ENCODE peak calls at places on chromosomes 7 and 10, in nine cellular contexts. One of them, this sample, is unnamed.

GRCh38 chr7:151311294-151311864 is 30.2 kb upstream of the NUB1 start:
- DNase-seq in stimulated activated CD8-positive, alpha-beta memory T cell treated with anti-CD3 and anti-CD28 coated beads, Interleukin-2, amount 100 ng/mL, for 48 hours: peak; percentile 14
- DNase-seq in GM10248: no peak
- DNase-seq in midbrain: no peak
- DNase-seq in foreskin fibroblast: peak; percentile 28
- DNase-seq in AG08395: no peak
- DNase-seq in HTR-8/SVneo: no peak
- DNase-seq in astrocyte: no peak
- DNase-seq in astrocyte of the spinal cord: no peak
- DNase-seq in this sample: peak; percentile 69

GRCh38 chr10:78231930-78232329 is 198.3 kb downstream of the RPS24 start:
- DNase-seq in astrocyte of the spinal cord: no peak
- DNase-seq in HTR-8/SVneo: no peak
- DNase-seq in foreskin fibroblast: peak; percentile 49
- DNase-seq in astrocyte: no peak
- DNase-seq in GM10248: no peak
- DNase-seq in AG08395: peak; percentile 54
- DNase-seq in stimulated activated CD8-positive, alpha-beta memory T cell treated with anti-CD3 and anti-CD28 coated beads, Interleukin-2, amount 100 ng/mL, for 48 hours: no peak
- DNase-seq in midbrain: peak; percentile 16
- DNase-seq in this sample: peak; percentile 6

GRCh38 chr10:63105811-63106755 is 27.0 kb upstream of the NRBF2 start:
- DNase-seq in AG08395: no peak
- DNase-seq in HTR-8/SVneo: no peak
- DNase-seq in GM10248: no peak
- DNase-seq in astrocyte: peak; percentile 82
- DNase-seq in midbrain: no peak
- DNase-seq in stimulated activated CD8-positive, alpha-beta memory T cell treated with anti-CD3 and anti-CD28 coated beads, Interleukin-2, amount 100 ng/mL, for 48 hours: no peak
- DNase-seq in astrocyte of the spinal cord: peak; percentile 56
- DNase-seq in foreskin fibroblast: peak; percentile 60
- DNase-seq in this sample: no peak

GRCh38 chr10:125742465-125742864 is 23.0 kb downstream of the EDRF1 start:
- DNase-seq in HTR-8/SVneo: no peak
- DNase-seq in GM10248: no peak
- DNase-seq in midbrain: no peak
- DNase-seq in AG08395: no peak
- DNase-seq in astrocyte of the spinal cord: peak; percentile 17
- DNase-seq in astrocyte: no peak
- DNase-seq in foreskin fibroblast: peak; percentile 25
- DNase-seq in stimulated activated CD8-positive, alpha-beta memory T cell treated with anti-CD3 and anti-CD28 coated beads, Interleukin-2, amount 100 ng/mL, for 48 hours: no peak
- DNase-seq in this sample: no peak

GRCh38 chr10:29323387-29323786 is 34.5 kb downstream of the LYZL1 start:
- DNase-seq in stimulated activated CD8-positive, alpha-beta memory T cell treated with anti-CD3 and anti-CD28 coated beads, Interleukin-2, amount 100 ng/mL, for 48 hours: no peak
- DNase-seq in HTR-8/SVneo: no peak
- DNase-seq in astrocyte of the spinal cord: no peak
- DNase-seq in GM10248: no peak
- DNase-seq in AG08395: no peak
- DNase-seq in midbrain: no peak
- DNase-seq in astrocyte: no peak
- DNase-seq in foreskin fibroblast: no peak
- DNase-seq in this sample: no peak

GRCh38 chr7:73613954-73614735 is 10.2 kb downstream of the MLXIPL start:
- DNase-seq in astrocyte of the spinal cord: no peak
- DNase-seq in astrocyte: peak; percentile 21
- DNase-seq in AG08395: no peak
- DNase-seq in midbrain: no peak
- DNase-seq in stimulated activated CD8-positive, alpha-beta memory T cell treated with anti-CD3 and anti-CD28 coated beads, Interleukin-2, amount 100 ng/mL, for 48 hours: no peak
- DNase-seq in foreskin fibroblast: no peak
- DNase-seq in HTR-8/SVneo: no peak
- DNase-seq in GM10248: no peak
- DNase-seq in this sample: no peak

GRCh38 chr7:31950101-31950755 is 120.0 kb downstream of the PDE1C start:
- DNase-seq in astrocyte: peak; percentile 80
- DNase-seq in stimulated activated CD8-positive, alpha-beta memory T cell treated with anti-CD3 and anti-CD28 coated beads, Interleukin-2, amount 100 ng/mL, for 48 hours: no peak
- DNase-seq in astrocyte of the spinal cord: peak; percentile 54
- DNase-seq in AG08395: no peak
- DNase-seq in foreskin fibroblast: no peak
- DNase-seq in midbrain: no peak
- DNase-seq in GM10248: no peak
- DNase-seq in HTR-8/SVneo: no peak
- DNase-seq in this sample: no peak

GRCh38 chr10:3103646-3104045 is 36.3 kb downstream of the PFKP start:
- DNase-seq in astrocyte: no peak
- DNase-seq in GM10248: no peak
- DNase-seq in stimulated activated CD8-positive, alpha-beta memory T cell treated with anti-CD3 and anti-CD28 coated beads, Interleukin-2, amount 100 ng/mL, for 48 hours: no peak
- DNase-seq in astrocyte of the spinal cord: no peak
- DNase-seq in AG08395: no peak
- DNase-seq in HTR-8/SVneo: no peak
- DNase-seq in midbrain: no peak
- DNase-seq in foreskin fibroblast: no peak
- DNase-seq in this sample: no peak

GRCh38 chr7:54339074-54339473 is 203.1 kb upstream of the VSTM2A start:
- DNase-seq in GM10248: no peak
- DNase-seq in midbrain: no peak
- DNase-seq in stimulated activated CD8-positive, alpha-beta memory T cell treated with anti-CD3 and anti-CD28 coated beads, Interleukin-2, amount 100 ng/mL, for 48 hours: no peak
- DNase-seq in astrocyte of the spinal cord: peak; percentile 13
- DNase-seq in astrocyte: no peak
- DNase-seq in HTR-8/SVneo: no peak
- DNase-seq in AG08395: no peak
- DNase-seq in foreskin fibroblast: peak; percentile 96
- DNase-seq in this sample: no peak

GRCh38 chr7:81767883-81768282 is 2.0 kb downstream of the HGF start:
- DNase-seq in midbrain: no peak
- DNase-seq in foreskin fibroblast: peak; percentile 42
- DNase-seq in HTR-8/SVneo: no peak
- DNase-seq in astrocyte: peak; percentile 20
- DNase-seq in AG08395: peak; percentile 22
- DNase-seq in astrocyte of the spinal cord: no peak
- DNase-seq in GM10248: no peak
- DNase-seq in stimulated activated CD8-positive, alpha-beta memory T cell treated with anti-CD3 and anti-CD28 coated beads, Interleukin-2, amount 100 ng/mL, for 48 hours: no peak
- DNase-seq in this sample: no peak

GRCh38 chr10:74738052-74738451 is 88.3 kb upstream of the KAT6B start:
- DNase-seq in HTR-8/SVneo: no peak
- DNase-seq in astrocyte of the spinal cord: no peak
- DNase-seq in GM10248: peak; percentile 36
- DNase-seq in midbrain: no peak
- DNase-seq in AG08395: no peak
- DNase-seq in astrocyte: no peak
- DNase-seq in foreskin fibroblast: no peak
- DNase-seq in stimulated activated CD8-positive, alpha-beta memory T cell treated with anti-CD3 and anti-CD28 coated beads, Interleukin-2, amount 100 ng/mL, for 48 hours: no peak
- DNase-seq in this sample: no peak

GRCh38 chr10:124003481-124004371 is 89.7 kb downstream of the CHST15 start:
- DNase-seq in foreskin fibroblast: no peak
- DNase-seq in midbrain: no peak
- DNase-seq in astrocyte: no peak
- DNase-seq in GM10248: no peak
- DNase-seq in HTR-8/SVneo: no peak
- DNase-seq in astrocyte of the spinal cord: no peak
- DNase-seq in stimulated activated CD8-positive, alpha-beta memory T cell treated with anti-CD3 and anti-CD28 coated beads, Interleukin-2, amount 100 ng/mL, for 48 hours: no peak
- DNase-seq in AG08395: no peak
- DNase-seq in this sample: no peak

GRCh38 chr7:46393142-46393541 is 472.1 kb upstream of the IGFBP3 start:
- DNase-seq in astrocyte of the spinal cord: no peak
- DNase-seq in astrocyte: no peak
- DNase-seq in midbrain: no peak
- DNase-seq in stimulated activated CD8-positive, alpha-beta memory T cell treated with anti-CD3 and anti-CD28 coated beads, Interleukin-2, amount 100 ng/mL, for 48 hours: no peak
- DNase-seq in foreskin fibroblast: peak; percentile 33
- DNase-seq in GM10248: no peak
- DNase-seq in AG08395: no peak
- DNase-seq in HTR-8/SVneo: no peak
- DNase-seq in this sample: no peak

GRCh38 chr10:86066696-86067095 is 299.9 kb downstream of the GRID1 start:
- DNase-seq in GM10248: no peak
- DNase-seq in foreskin fibroblast: no peak
- DNase-seq in astrocyte: no peak
- DNase-seq in stimulated activated CD8-positive, alpha-beta memory T cell treated with anti-CD3 and anti-CD28 coated beads, Interleukin-2, amount 100 ng/mL, for 48 hours: no peak
- DNase-seq in midbrain: no peak
- DNase-seq in AG08395: no peak
- DNase-seq in HTR-8/SVneo: no peak
- DNase-seq in astrocyte of the spinal cord: no peak
- DNase-seq in this sample: no peak

GRCh38 chr10:132219486-132219885 is 32.7 kb downstream of the DPYSL4 start:
- DNase-seq in foreskin fibroblast: no peak
- DNase-seq in astrocyte of the spinal cord: no peak
- DNase-seq in GM10248: no peak
- DNase-seq in midbrain: no peak
- DNase-seq in HTR-8/SVneo: no peak
- DNase-seq in AG08395: no peak
- DNase-seq in astrocyte: no peak
- DNase-seq in stimulated activated CD8-positive, alpha-beta memory T cell treated with anti-CD3 and anti-CD28 coated beads, Interleukin-2, amount 100 ng/mL, for 48 hours: no peak
- DNase-seq in this sample: no peak

GRCh38 chr10:121080324-121080807 is 229.2 kb downstream of the WDR11 start:
- DNase-seq in HTR-8/SVneo: no peak
- DNase-seq in astrocyte of the spinal cord: no peak
- DNase-seq in astrocyte: no peak
- DNase-seq in midbrain: no peak
- DNase-seq in GM10248: no peak
- DNase-seq in foreskin fibroblast: no peak
- DNase-seq in stimulated activated CD8-positive, alpha-beta memory T cell treated with anti-CD3 and anti-CD28 coated beads, Interleukin-2, amount 100 ng/mL, for 48 hours: no peak
- DNase-seq in AG08395: no peak
- DNase-seq in this sample: peak; percentile 97

GRCh38 chr10:128053356-128053755 is 72.9 kb downstream of the MKI67 start:
- DNase-seq in astrocyte: no peak
- DNase-seq in GM10248: no peak
- DNase-seq in foreskin fibroblast: no peak
- DNase-seq in HTR-8/SVneo: no peak
- DNase-seq in stimulated activated CD8-positive, alpha-beta memory T cell treated with anti-CD3 and anti-CD28 coated beads, Interleukin-2, amount 100 ng/mL, for 48 hours: no peak
- DNase-seq in astrocyte of the spinal cord: no peak
- DNase-seq in AG08395: no peak
- DNase-seq in midbrain: no peak
- DNase-seq in this sample: no peak

GRCh38 chr7:47039089-47039648 is 542.7 kb downstream of the TNS3 start:
- DNase-seq in astrocyte: no peak
- DNase-seq in midbrain: no peak
- DNase-seq in foreskin fibroblast: no peak
- DNase-seq in stimulated activated CD8-positive, alpha-beta memory T cell treated with anti-CD3 and anti-CD28 coated beads, Interleukin-2, amount 100 ng/mL, for 48 hours: no peak
- DNase-seq in AG08395: no peak
- DNase-seq in astrocyte of the spinal cord: peak; percentile 13
- DNase-seq in HTR-8/SVneo: no peak
- DNase-seq in GM10248: no peak
- DNase-seq in this sample: no peak

GRCh38 chr7:84009051-84009450 is 185.5 kb downstream of the SEMA3A start:
- DNase-seq in astrocyte of the spinal cord: no peak
- DNase-seq in astrocyte: no peak
- DNase-seq in stimulated activated CD8-positive, alpha-beta memory T cell treated with anti-CD3 and anti-CD28 coated beads, Interleukin-2, amount 100 ng/mL, for 48 hours: no peak
- DNase-seq in HTR-8/SVneo: no peak
- DNase-seq in midbrain: no peak
- DNase-seq in foreskin fibroblast: peak; percentile 22
- DNase-seq in AG08395: peak; percentile 3
- DNase-seq in GM10248: no peak
- DNase-seq in this sample: no peak

GRCh38 chr10:28393956-28394568 is 91.2 kb upstream of the MPP7 start:
- DNase-seq in astrocyte of the spinal cord: peak; percentile 58
- DNase-seq in AG08395: peak; percentile 68
- DNase-seq in midbrain: peak; percentile 38
- DNase-seq in GM10248: peak; percentile 49
- DNase-seq in foreskin fibroblast: peak; percentile 78
- DNase-seq in astrocyte: peak; percentile 24
- DNase-seq in HTR-8/SVneo: peak; percentile 62
- DNase-seq in stimulated activated CD8-positive, alpha-beta memory T cell treated with anti-CD3 and anti-CD28 coated beads, Interleukin-2, amount 100 ng/mL, for 48 hours: peak; percentile 23
- DNase-seq in this sample: peak; percentile 92

GRCh38 chr10:132899054-132899750 is 43.2 kb downstream of the CFAP46 start:
- DNase-seq in astrocyte of the spinal cord: no peak
- DNase-seq in foreskin fibroblast: no peak
- DNase-seq in stimulated activated CD8-positive, alpha-beta memory T cell treated with anti-CD3 and anti-CD28 coated beads, Interleukin-2, amount 100 ng/mL, for 48 hours: no peak
- DNase-seq in astrocyte: no peak
- DNase-seq in HTR-8/SVneo: no peak
- DNase-seq in AG08395: no peak
- DNase-seq in midbrain: no peak
- DNase-seq in GM10248: no peak
- DNase-seq in this sample: no peak

GRCh38 chr10:100568937-100569336 is 33.2 kb downstream of the HIF1AN start:
- DNase-seq in astrocyte: no peak
- DNase-seq in midbrain: no peak
- DNase-seq in astrocyte of the spinal cord: no peak
- DNase-seq in HTR-8/SVneo: no peak
- DNase-seq in GM10248: no peak
- DNase-seq in foreskin fibroblast: no peak
- DNase-seq in stimulated activated CD8-positive, alpha-beta memory T cell treated with anti-CD3 and anti-CD28 coated beads, Interleukin-2, amount 100 ng/mL, for 48 hours: no peak
- DNase-seq in AG08395: no peak
- DNase-seq in this sample: peak; percentile 80

GRCh38 chr10:112768121-112768520 is 181.9 kb upstream of the TCF7L2 start:
- DNase-seq in GM10248: no peak
- DNase-seq in astrocyte: no peak
- DNase-seq in stimulated activated CD8-positive, alpha-beta memory T cell treated with anti-CD3 and anti-CD28 coated beads, Interleukin-2, amount 100 ng/mL, for 48 hours: no peak
- DNase-seq in astrocyte of the spinal cord: no peak
- DNase-seq in midbrain: no peak
- DNase-seq in AG08395: no peak
- DNase-seq in foreskin fibroblast: peak; percentile 17
- DNase-seq in HTR-8/SVneo: no peak
- DNase-seq in this sample: no peak

GRCh38 chr10:104483582-104483981 is 129.9 kb downstream of the CFAP58 start:
- DNase-seq in GM10248: no peak
- DNase-seq in HTR-8/SVneo: no peak
- DNase-seq in AG08395: no peak
- DNase-seq in midbrain: no peak
- DNase-seq in astrocyte of the spinal cord: no peak
- DNase-seq in stimulated activated CD8-positive, alpha-beta memory T cell treated with anti-CD3 and anti-CD28 coated beads, Interleukin-2, amount 100 ng/mL, for 48 hours: no peak
- DNase-seq in astrocyte: no peak
- DNase-seq in foreskin fibroblast: no peak
- DNase-seq in this sample: no peak

GRCh38 chr7:133372337-133372736 is 119.5 kb downstream of the EXOC4 start:
- DNase-seq in astrocyte of the spinal cord: no peak
- DNase-seq in stimulated activated CD8-positive, alpha-beta memory T cell treated with anti-CD3 and anti-CD28 coated beads, Interleukin-2, amount 100 ng/mL, for 48 hours: no peak
- DNase-seq in astrocyte: no peak
- DNase-seq in foreskin fibroblast: no peak
- DNase-seq in GM10248: no peak
- DNase-seq in midbrain: no peak
- DNase-seq in HTR-8/SVneo: no peak
- DNase-seq in AG08395: no peak
- DNase-seq in this sample: no peak

GRCh38 chr7:115368998-115369397 is 447.1 kb downstream of the MDFIC start:
- DNase-seq in foreskin fibroblast: no peak
- DNase-seq in HTR-8/SVneo: no peak
- DNase-seq in GM10248: no peak
- DNase-seq in midbrain: no peak
- DNase-seq in stimulated activated CD8-positive, alpha-beta memory T cell treated with anti-CD3 and anti-CD28 coated beads, Interleukin-2, amount 100 ng/mL, for 48 hours: no peak
- DNase-seq in astrocyte: no peak
- DNase-seq in AG08395: no peak
- DNase-seq in astrocyte of the spinal cord: no peak
- DNase-seq in this sample: no peak

GRCh38 chr7:6709808-6710207 is 3.1 kb upstream of the ZNF12 start:
- DNase-seq in astrocyte: no peak
- DNase-seq in GM10248: no peak
- DNase-seq in midbrain: no peak
- DNase-seq in foreskin fibroblast: peak; percentile 2
- DNase-seq in astrocyte of the spinal cord: no peak
- DNase-seq in stimulated activated CD8-positive, alpha-beta memory T cell treated with anti-CD3 and anti-CD28 coated beads, Interleukin-2, amount 100 ng/mL, for 48 hours: no peak
- DNase-seq in HTR-8/SVneo: no peak
- DNase-seq in AG08395: no peak
- DNase-seq in this sample: peak; percentile 11

GRCh38 chr7:13155188-13155587 is 467.8 kb downstream of the ARL4A start:
- DNase-seq in stimulated activated CD8-positive, alpha-beta memory T cell treated with anti-CD3 and anti-CD28 coated beads, Interleukin-2, amount 100 ng/mL, for 48 hours: no peak
- DNase-seq in GM10248: no peak
- DNase-seq in foreskin fibroblast: no peak
- DNase-seq in astrocyte of the spinal cord: no peak
- DNase-seq in midbrain: no peak
- DNase-seq in HTR-8/SVneo: no peak
- DNase-seq in AG08395: no peak
- DNase-seq in astrocyte: no peak
- DNase-seq in this sample: no peak

GRCh38 chr7:13886356-13886755 is 103.1 kb downstream of the ETV1 start:
- DNase-seq in astrocyte: peak; percentile 51
- DNase-seq in AG08395: no peak
- DNase-seq in GM10248: no peak
- DNase-seq in astrocyte of the spinal cord: no peak
- DNase-seq in stimulated activated CD8-positive, alpha-beta memory T cell treated with anti-CD3 and anti-CD28 coated beads, Interleukin-2, amount 100 ng/mL, for 48 hours: no peak
- DNase-seq in midbrain: no peak
- DNase-seq in foreskin fibroblast: no peak
- DNase-seq in HTR-8/SVneo: no peak
- DNase-seq in this sample: no peak

GRCh38 chr10:48609899-48610584 is 5.2 kb upstream of the ARHGAP22 start:
- DNase-seq in midbrain: no peak
- DNase-seq in astrocyte of the spinal cord: no peak
- DNase-seq in stimulated activated CD8-positive, alpha-beta memory T cell treated with anti-CD3 and anti-CD28 coated beads, Interleukin-2, amount 100 ng/mL, for 48 hours: no peak
- DNase-seq in astrocyte: no peak
- DNase-seq in GM10248: no peak
- DNase-seq in foreskin fibroblast: no peak
- DNase-seq in HTR-8/SVneo: no peak
- DNase-seq in AG08395: no peak
- DNase-seq in this sample: no peak

GRCh38 chr7:4241791-4242190 is 440.3 kb upstream of the FOXK1 start:
- DNase-seq in AG08395: no peak
- DNase-seq in foreskin fibroblast: no peak
- DNase-seq in HTR-8/SVneo: no peak
- DNase-seq in midbrain: no peak
- DNase-seq in stimulated activated CD8-positive, alpha-beta memory T cell treated with anti-CD3 and anti-CD28 coated beads, Interleukin-2, amount 100 ng/mL, for 48 hours: no peak
- DNase-seq in GM10248: no peak
- DNase-seq in astrocyte: no peak
- DNase-seq in astrocyte of the spinal cord: no peak
- DNase-seq in this sample: no peak